ENCODE peak calls at places on chromosomes 3 and 15, in ten cellular contexts. One of them, this sample, is unnamed.

GRCh38 chr3:191070201-191070600 is 128.8 kb upstream of the OSTN start:
- DNase-seq in MM.1S: no peak
- DNase-seq in AG04450: peak
- DNase-seq in foreskin fibroblast: peak
- DNase-seq in CD8-positive, alpha-beta T cell: no peak
- DNase-seq in prostate gland: no peak
- DNase-seq in cardiac fibroblast: peak
- DNase-seq in body of pancreas: no peak
- DNase-seq in adrenal gland: no peak
- DNase-seq in GM12864: no peak
- DNase-seq in this sample: peak

GRCh38 chr3:61111764-61112163 is 139.5 kb downstream of the FHIT start:
- DNase-seq in MM.1S: no peak
- DNase-seq in AG04450: no peak
- DNase-seq in foreskin fibroblast: no peak
- DNase-seq in CD8-positive, alpha-beta T cell: no peak
- DNase-seq in prostate gland: no peak
- DNase-seq in cardiac fibroblast: no peak
- DNase-seq in body of pancreas: no peak
- DNase-seq in adrenal gland: no peak
- DNase-seq in GM12864: peak
- DNase-seq in this sample: no peak

GRCh38 chr3:65851827-65852226 is 186.9 kb downstream of the MAGI1 start:
- DNase-seq in MM.1S: no peak
- DNase-seq in AG04450: peak
- DNase-seq in foreskin fibroblast: peak
- DNase-seq in CD8-positive, alpha-beta T cell: no peak
- DNase-seq in prostate gland: no peak
- DNase-seq in cardiac fibroblast: peak
- DNase-seq in body of pancreas: no peak
- DNase-seq in adrenal gland: no peak
- DNase-seq in GM12864: no peak
- DNase-seq in this sample: peak

GRCh38 chr3:25784971-25785370 is 1.7 kb upstream of the NGLY1 start:
- DNase-seq in MM.1S: no peak
- DNase-seq in AG04450: no peak
- DNase-seq in foreskin fibroblast: no peak
- DNase-seq in CD8-positive, alpha-beta T cell: no peak
- DNase-seq in prostate gland: no peak
- DNase-seq in cardiac fibroblast: no peak
- DNase-seq in body of pancreas: no peak
- DNase-seq in adrenal gland: no peak
- DNase-seq in GM12864: no peak
- DNase-seq in this sample: no peak

GRCh38 chr3:105722943-105723556 is 145.8 kb downstream of the CBLB start:
- DNase-seq in MM.1S: peak
- DNase-seq in AG04450: no peak
- DNase-seq in foreskin fibroblast: no peak
- DNase-seq in CD8-positive, alpha-beta T cell: no peak
- DNase-seq in prostate gland: no peak
- DNase-seq in cardiac fibroblast: no peak
- DNase-seq in body of pancreas: no peak
- DNase-seq in adrenal gland: no peak
- DNase-seq in GM12864: peak
- DNase-seq in this sample: no peak

GRCh38 chr3:154125378-154126030 is 4.3 kb downstream of the ARHGEF26 start:
- DNase-seq in MM.1S: no peak
- DNase-seq in AG04450: no peak
- DNase-seq in foreskin fibroblast: no peak
- DNase-seq in CD8-positive, alpha-beta T cell: no peak
- DNase-seq in prostate gland: no peak
- DNase-seq in cardiac fibroblast: no peak
- DNase-seq in body of pancreas: no peak
- DNase-seq in adrenal gland: no peak
- DNase-seq in GM12864: no peak
- DNase-seq in this sample: no peak

GRCh38 chr3:45608885-45609284 is 14.3 kb downstream of the LIMD1 start:
- DNase-seq in MM.1S: no peak
- DNase-seq in AG04450: no peak
- DNase-seq in foreskin fibroblast: no peak
- DNase-seq in CD8-positive, alpha-beta T cell: no peak
- DNase-seq in prostate gland: no peak
- DNase-seq in cardiac fibroblast: peak
- DNase-seq in body of pancreas: peak
- DNase-seq in adrenal gland: no peak
- DNase-seq in GM12864: no peak
- DNase-seq in this sample: no peak

GRCh38 chr3:149547954-149548728 is 73.6 kb downstream of the TM4SF4 start:
- DNase-seq in MM.1S: no peak
- DNase-seq in AG04450: peak
- DNase-seq in foreskin fibroblast: peak
- DNase-seq in CD8-positive, alpha-beta T cell: no peak
- DNase-seq in prostate gland: peak
- DNase-seq in cardiac fibroblast: peak
- DNase-seq in body of pancreas: peak
- DNase-seq in adrenal gland: peak
- DNase-seq in GM12864: no peak
- DNase-seq in this sample: no peak

GRCh38 chr3:127970966-127971592 is 56.0 kb downstream of the KBTBD12 start:
- DNase-seq in MM.1S: peak
- DNase-seq in AG04450: peak
- DNase-seq in foreskin fibroblast: peak
- DNase-seq in CD8-positive, alpha-beta T cell: no peak
- DNase-seq in prostate gland: peak
- DNase-seq in cardiac fibroblast: peak
- DNase-seq in body of pancreas: no peak
- DNase-seq in adrenal gland: peak
- DNase-seq in GM12864: peak
- DNase-seq in this sample: no peak

GRCh38 chr3:64321747-64322146 is 96.5 kb upstream of the PRICKLE2 start:
- DNase-seq in MM.1S: no peak
- DNase-seq in AG04450: peak
- DNase-seq in foreskin fibroblast: peak
- DNase-seq in CD8-positive, alpha-beta T cell: no peak
- DNase-seq in prostate gland: no peak
- DNase-seq in cardiac fibroblast: peak
- DNase-seq in body of pancreas: no peak
- DNase-seq in adrenal gland: peak
- DNase-seq in GM12864: no peak
- DNase-seq in this sample: peak

GRCh38 chr3:107913671-107914070 is 177.2 kb downstream of the CD47 start:
- DNase-seq in MM.1S: no peak
- DNase-seq in AG04450: no peak
- DNase-seq in foreskin fibroblast: no peak
- DNase-seq in CD8-positive, alpha-beta T cell: no peak
- DNase-seq in prostate gland: no peak
- DNase-seq in cardiac fibroblast: peak
- DNase-seq in body of pancreas: no peak
- DNase-seq in adrenal gland: peak
- DNase-seq in GM12864: no peak
- DNase-seq in this sample: no peak

GRCh38 chr15:76253851-76254440 is 57.3 kb downstream of the ETFA start:
- DNase-seq in MM.1S: no peak
- DNase-seq in AG04450: no peak
- DNase-seq in foreskin fibroblast: no peak
- DNase-seq in CD8-positive, alpha-beta T cell: no peak
- DNase-seq in prostate gland: no peak
- DNase-seq in cardiac fibroblast: no peak
- DNase-seq in body of pancreas: no peak
- DNase-seq in adrenal gland: no peak
- DNase-seq in GM12864: no peak
- DNase-seq in this sample: no peak

GRCh38 chr3:129238945-129239705 is 10.3 kb upstream of the COPG1 start:
- DNase-seq in MM.1S: peak
- DNase-seq in AG04450: no peak
- DNase-seq in foreskin fibroblast: peak
- DNase-seq in CD8-positive, alpha-beta T cell: no peak
- DNase-seq in prostate gland: no peak
- DNase-seq in cardiac fibroblast: peak
- DNase-seq in body of pancreas: no peak
- DNase-seq in adrenal gland: peak
- DNase-seq in GM12864: no peak
- DNase-seq in this sample: no peak

GRCh38 chr3:57956119-57956832 is 51.9 kb upstream of the FLNB start:
- DNase-seq in MM.1S: no peak
- DNase-seq in AG04450: peak
- DNase-seq in foreskin fibroblast: peak
- DNase-seq in CD8-positive, alpha-beta T cell: no peak
- DNase-seq in prostate gland: no peak
- DNase-seq in cardiac fibroblast: peak
- DNase-seq in body of pancreas: no peak
- DNase-seq in adrenal gland: no peak
- DNase-seq in GM12864: no peak
- DNase-seq in this sample: no peak

GRCh38 chr3:186025161-186025560 is 83.7 kb downstream of the ETV5 start:
- DNase-seq in MM.1S: no peak
- DNase-seq in AG04450: peak
- DNase-seq in foreskin fibroblast: peak
- DNase-seq in CD8-positive, alpha-beta T cell: no peak
- DNase-seq in prostate gland: no peak
- DNase-seq in cardiac fibroblast: peak
- DNase-seq in body of pancreas: no peak
- DNase-seq in adrenal gland: no peak
- DNase-seq in GM12864: no peak
- DNase-seq in this sample: no peak

GRCh38 chr3:42025388-42026138 is 63.7 kb upstream of the ULK4 start:
- DNase-seq in MM.1S: peak
- DNase-seq in AG04450: peak
- DNase-seq in foreskin fibroblast: peak
- DNase-seq in CD8-positive, alpha-beta T cell: no peak
- DNase-seq in prostate gland: peak
- DNase-seq in cardiac fibroblast: peak
- DNase-seq in body of pancreas: peak
- DNase-seq in adrenal gland: peak
- DNase-seq in GM12864: no peak
- DNase-seq in this sample: no peak

GRCh38 chr3:67489816-67490215 is 164.6 kb downstream of the SUCLG2 start:
- DNase-seq in MM.1S: no peak
- DNase-seq in AG04450: peak
- DNase-seq in foreskin fibroblast: no peak
- DNase-seq in CD8-positive, alpha-beta T cell: no peak
- DNase-seq in prostate gland: no peak
- DNase-seq in cardiac fibroblast: no peak
- DNase-seq in body of pancreas: no peak
- DNase-seq in adrenal gland: no peak
- DNase-seq in GM12864: no peak
- DNase-seq in this sample: no peak

DNA sequence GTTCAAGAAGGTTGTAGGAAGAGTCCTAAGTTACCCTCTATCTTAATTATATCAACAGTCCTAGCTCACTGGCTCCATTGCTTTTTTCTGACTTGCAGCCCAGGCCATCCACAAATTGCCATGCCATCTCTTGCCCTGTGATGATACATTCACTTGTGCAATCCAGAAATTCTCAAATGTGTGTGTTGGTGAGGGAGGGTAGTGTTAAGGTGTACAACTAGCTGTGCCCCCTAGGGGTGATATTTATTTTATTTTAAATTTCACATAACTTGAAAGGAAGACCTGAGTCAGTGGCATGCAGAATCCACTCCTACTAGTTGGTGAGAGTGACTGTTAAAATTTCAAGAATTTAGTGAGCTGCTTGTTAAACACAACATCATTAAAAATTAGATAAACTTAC is 156.1 kb upstream of the ANKRD28 start:
- DNase-seq in MM.1S: no peak
- DNase-seq in AG04450: no peak
- DNase-seq in foreskin fibroblast: no peak
- DNase-seq in CD8-positive, alpha-beta T cell: no peak
- DNase-seq in prostate gland: no peak
- DNase-seq in cardiac fibroblast: peak
- DNase-seq in body of pancreas: no peak
- DNase-seq in adrenal gland: no peak
- DNase-seq in GM12864: no peak
- DNase-seq in this sample: no peak
- TF ChIP-seq CTCF in MM.1S: peak
- TF ChIP-seq CTCF in AG04450: no peak
- TF ChIP-seq CTCF in foreskin fibroblast: no peak
- TF ChIP-seq CTCF in CD8-positive, alpha-beta T cell: no peak
- TF ChIP-seq CTCF in prostate gland: no peak
- TF ChIP-seq CTCF in cardiac fibroblast: no peak
- TF ChIP-seq CTCF in body of pancreas: no peak
- TF ChIP-seq CTCF in adrenal gland: no peak
- TF ChIP-seq CTCF in GM12864: peak
- TF ChIP-seq CTCF in this sample: peak

GRCh38 chr3:12719541-12719940 is 39.5 kb downstream of the TMEM40 start:
- DNase-seq in MM.1S: no peak
- DNase-seq in AG04450: no peak
- DNase-seq in foreskin fibroblast: no peak
- DNase-seq in CD8-positive, alpha-beta T cell: no peak
- DNase-seq in prostate gland: no peak
- DNase-seq in cardiac fibroblast: no peak
- DNase-seq in body of pancreas: no peak
- DNase-seq in adrenal gland: no peak
- DNase-seq in GM12864: no peak
- DNase-seq in this sample: no peak
- H3K4me3 ChIP-seq in MM.1S: peak
- H3K4me3 ChIP-seq in AG04450: peak
- H3K4me3 ChIP-seq in foreskin fibroblast: peak
- H3K4me3 ChIP-seq in CD8-positive, alpha-beta T cell: no peak
- H3K4me3 ChIP-seq in prostate gland: no peak
- H3K4me3 ChIP-seq in cardiac fibroblast: peak
- H3K4me3 ChIP-seq in body of pancreas: no peak
- H3K4me3 ChIP-seq in adrenal gland: no peak
- H3K4me3 ChIP-seq in GM12864: no peak
- H3K4me3 ChIP-seq in this sample: peak

DNA sequence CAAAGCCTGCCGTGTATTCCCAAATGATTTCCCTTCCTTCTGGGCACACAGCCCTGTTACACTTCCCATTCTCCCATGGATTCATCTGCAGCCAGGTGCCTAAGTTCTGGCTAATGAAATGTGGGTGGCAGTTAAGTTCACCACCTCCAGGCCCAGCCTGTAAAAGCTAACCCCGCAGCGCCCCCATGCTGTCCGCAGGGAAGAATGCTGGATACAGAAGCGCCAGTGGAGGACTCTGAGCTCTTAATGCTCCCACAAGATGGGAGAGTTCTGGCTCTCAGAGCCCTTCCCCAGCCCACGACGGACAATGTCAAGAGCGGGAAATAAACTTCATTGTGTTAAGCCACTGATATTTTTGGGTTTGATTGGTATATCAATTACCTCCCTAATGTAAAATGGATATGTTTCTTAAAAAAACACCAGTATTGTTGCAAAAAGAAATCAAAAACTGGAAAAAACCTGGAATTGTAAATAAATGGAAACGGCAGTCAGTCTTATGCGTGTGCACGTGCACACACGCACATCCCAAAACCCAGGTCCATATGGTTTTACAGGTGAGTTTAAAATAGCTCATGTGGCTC is 37.7 kb upstream of the FGD5 start:
- DNase-seq in MM.1S: peak
- DNase-seq in AG04450: peak
- DNase-seq in foreskin fibroblast: peak
- DNase-seq in CD8-positive, alpha-beta T cell: no peak
- DNase-seq in prostate gland: peak
- DNase-seq in cardiac fibroblast: peak
- DNase-seq in body of pancreas: peak
- DNase-seq in adrenal gland: peak
- DNase-seq in GM12864: peak
- DNase-seq in this sample: no peak
- TF ChIP-seq CTCF in MM.1S: peak
- TF ChIP-seq CTCF in AG04450: peak
- TF ChIP-seq CTCF in foreskin fibroblast: peak
- TF ChIP-seq CTCF in CD8-positive, alpha-beta T cell: no peak
- TF ChIP-seq CTCF in prostate gland: peak
- TF ChIP-seq CTCF in cardiac fibroblast: peak
- TF ChIP-seq CTCF in body of pancreas: peak
- TF ChIP-seq CTCF in adrenal gland: peak
- TF ChIP-seq CTCF in GM12864: peak
- TF ChIP-seq CTCF in this sample: peak

GRCh38 chr15:74843891-74844299 is 939 bp upstream of the ULK3 start:
- DNase-seq in MM.1S: no peak
- DNase-seq in AG04450: no peak
- DNase-seq in foreskin fibroblast: no peak
- DNase-seq in CD8-positive, alpha-beta T cell: no peak
- DNase-seq in prostate gland: no peak
- DNase-seq in cardiac fibroblast: no peak
- DNase-seq in body of pancreas: no peak
- DNase-seq in adrenal gland: no peak
- DNase-seq in GM12864: no peak
- DNase-seq in this sample: no peak
- H3K4me3 ChIP-seq in MM.1S: peak
- H3K4me3 ChIP-seq in AG04450: no peak
- H3K4me3 ChIP-seq in foreskin fibroblast: no peak
- H3K4me3 ChIP-seq in CD8-positive, alpha-beta T cell: peak
- H3K4me3 ChIP-seq in prostate gland: no peak
- H3K4me3 ChIP-seq in cardiac fibroblast: no peak
- H3K4me3 ChIP-seq in body of pancreas: no peak
- H3K4me3 ChIP-seq in adrenal gland: no peak
- H3K4me3 ChIP-seq in GM12864: no peak
- H3K4me3 ChIP-seq in this sample: no peak